ENCODE peak calls at places on chromosomes 13 and 19, in four cellular contexts. G is H1, I is H9, Q is IMR-90. T is an unnamed sample.

GRCh38 chr19:42561512-42561911 is 33.2 kb downstream of the CEACAM8 start:
- DNase-seq in G (no peak), I (no peak), Q (no peak), T (peak; percentile 10)

GRCh38 chr13:77696006-77696862 is 1.3 kb upstream of the SLAIN1 start:
- DNase-seq in G (no peak), Q (no peak), I (no peak), T (peak; percentile 22)

GRCh38 chr13:20192470-20193141 is at the start of gene GJB2:
- DNase-seq in Q (no peak), G (peak; percentile 54), I (no peak), T (no peak)

GRCh38 chr13:51906581-51906980 is 44.8 kb downstream of the CCDC70 start:
- DNase-seq in Q (no peak), G (no peak), I (peak; percentile 7), T (no peak)

GRCh38 chr19:5987077-5987818 is 9.3 kb upstream of the RANBP3 start:
- DNase-seq in Q (peak; percentile 77), G (peak; percentile 87), I (peak; percentile 78), T (peak; percentile 84)

GRCh38 chr13:76570485-76570884 is 315.7 kb downstream of the KCTD12 start:
- DNase-seq in I (no peak), Q (no peak), G (no peak), T (peak; percentile 1)

GRCh38 chr19:33758541-33759013 is 38.1 kb upstream of the KCTD15 start:
- DNase-seq in Q (peak; percentile 5), I (no peak), G (no peak), T (no peak)

GRCh38 chr13:41973247-41973741 is 12.4 kb upstream of the VWA8 start:
- DNase-seq in I (peak; percentile 78), Q (no peak), G (peak; percentile 76), T (peak; percentile 78)

GRCh38 chr13:91286317-91286716 is 61.2 kb upstream of the MIR17HG start:
- DNase-seq in G (no peak), Q (no peak), I (no peak), T (no peak)

GRCh38 chr19:19297759-19298158 is 22.6 kb downstream of the SUGP1 start:
- DNase-seq in Q (no peak), G (no peak), I (no peak), T (no peak)

GRCh38 chr13:27712421-27712820 is 79.9 kb upstream of the GSX1 start:
- DNase-seq in Q (no peak), I (no peak), G (no peak), T (no peak)

GRCh38 chr19:752652-753517 is 2.0 kb downstream of the MISP start:
- DNase-seq in I (no peak), Q (peak; percentile 90), G (no peak), T (no peak)

GRCh38 chr19:49201042-49201441 is 43.5 kb downstream of the TRPM4 start:
- DNase-seq in Q (no peak), G (no peak), I (no peak), T (no peak)

GRCh38 chr19:30464162-30464561 is 92.0 kb downstream of the ZNF536 start:
- DNase-seq in I (no peak), G (no peak), Q (no peak), T (no peak)

GRCh38 chr13:105627270-105627669 is 908.2 kb downstream of the EFNB2 start:
- DNase-seq in Q (no peak), I (no peak), G (no peak), T (no peak)

GRCh38 chr19:16363133-16363851 is 38.7 kb downstream of the KLF2 start:
- DNase-seq in I (no peak), G (no peak), Q (no peak), T (peak; percentile 18)

GRCh38 chr19:611506-611869 is 21.8 kb downstream of the HCN2 start:
- DNase-seq in Q (peak; percentile 96), G (no peak), I (no peak), T (no peak)

GRCh38 chr13:105920375-105920774 is 615.1 kb downstream of the EFNB2 start:
- DNase-seq in G (no peak), Q (peak; percentile 87), I (no peak), T (no peak)

GRCh38 chr19:42121666-42122069 is 10.6 kb downstream of the POU2F2 start:
- DNase-seq in I (no peak), G (no peak), Q (peak; percentile 88), T (peak; percentile 49)

GRCh38 chr19:28655054-28655453 is 557.9 kb downstream of the UQCRFS1 start:
- DNase-seq in G (no peak), I (no peak), Q (no peak), T (no peak)

GRCh38 chr13:97212540-97213146 is 9.5 kb upstream of the MBNL2 start:
- DNase-seq in Q (peak; percentile 49), G (no peak), I (no peak), T (peak; percentile 66)

GRCh38 chr19:46696052-46696451 is 20.9 kb downstream of the PRKD2 start:
- DNase-seq in G (no peak), Q (no peak), I (no peak), T (peak; percentile 88)
- H4K5ac ChIP-seq in G (no peak overlapping the region), Q (no peak overlapping the region), I (no peak overlapping the region), T (no peak overlapping the region)

GRCh38 chr19:15238639-15239155 is 6.4 kb upstream of the EPHX3 start:
- DNase-seq in Q (no peak), G (no peak), I (peak; percentile 42), T (peak; percentile 32)

GRCh38 chr19:15234525-15235130 is 2.4 kb upstream of the EPHX3 start:
- DNase-seq in I (no peak), G (no peak), Q (peak; percentile 10), T (no peak)

GRCh38 chr19:15236886-15237285 is 4.6 kb upstream of the EPHX3 start:
- DNase-seq in G (no peak), I (no peak), Q (no peak), T (no peak)

GRCh38 chr19:15237759-15238638 is 5.8 kb upstream of the EPHX3 start:
- DNase-seq in G (no peak), Q (no peak), I (no peak), T (no peak)

GRCh38 chr19:15235796-15236195 is 3.5 kb upstream of the EPHX3 start:
- DNase-seq in G (no peak), Q (no peak), I (no peak), T (no peak)
- H4K5ac ChIP-seq in G (no peak overlapping the region), Q (no peak overlapping the region), I (no peak overlapping the region), T (no peak overlapping the region)

GRCh38 chr13:72296246-72296645 is 429.2 kb upstream of the DACH1 start:
- DNase-seq in Q (no peak), I (no peak), G (no peak), T (no peak)
- H4K5ac ChIP-seq in Q (no peak overlapping the region), I (no peak overlapping the region), G (no peak overlapping the region), T (no peak overlapping the region)

GRCh38 chr13:34810996-34811395 is 131.1 kb upstream of the NBEA start:
- DNase-seq in I (no peak), G (no peak), Q (no peak), T (no peak)
- H4K5ac ChIP-seq in I (no peak overlapping the region), G (no peak overlapping the region), Q (no peak overlapping the region), T (no peak overlapping the region)

GRCh38 chr13:111506131-111506530 is 185.7 kb downstream of the TEX29 start:
- DNase-seq in I (no peak), Q (no peak), G (no peak), T (no peak)

GRCh38 chr13:111510502-111511218 is 190.2 kb downstream of the TEX29 start:
- DNase-seq in Q (no peak), G (no peak), I (no peak), T (no peak)

GRCh38 chr13:111508902-111509509 is 188.6 kb downstream of the TEX29 start:
- DNase-seq in I (no peak), G (no peak), Q (no peak), T (no peak)

GRCh38 chr13:111506621-111507020 is 186.2 kb downstream of the TEX29 start:
- DNase-seq in G (no peak), Q (no peak), I (no peak), T (no peak)

DNA sequence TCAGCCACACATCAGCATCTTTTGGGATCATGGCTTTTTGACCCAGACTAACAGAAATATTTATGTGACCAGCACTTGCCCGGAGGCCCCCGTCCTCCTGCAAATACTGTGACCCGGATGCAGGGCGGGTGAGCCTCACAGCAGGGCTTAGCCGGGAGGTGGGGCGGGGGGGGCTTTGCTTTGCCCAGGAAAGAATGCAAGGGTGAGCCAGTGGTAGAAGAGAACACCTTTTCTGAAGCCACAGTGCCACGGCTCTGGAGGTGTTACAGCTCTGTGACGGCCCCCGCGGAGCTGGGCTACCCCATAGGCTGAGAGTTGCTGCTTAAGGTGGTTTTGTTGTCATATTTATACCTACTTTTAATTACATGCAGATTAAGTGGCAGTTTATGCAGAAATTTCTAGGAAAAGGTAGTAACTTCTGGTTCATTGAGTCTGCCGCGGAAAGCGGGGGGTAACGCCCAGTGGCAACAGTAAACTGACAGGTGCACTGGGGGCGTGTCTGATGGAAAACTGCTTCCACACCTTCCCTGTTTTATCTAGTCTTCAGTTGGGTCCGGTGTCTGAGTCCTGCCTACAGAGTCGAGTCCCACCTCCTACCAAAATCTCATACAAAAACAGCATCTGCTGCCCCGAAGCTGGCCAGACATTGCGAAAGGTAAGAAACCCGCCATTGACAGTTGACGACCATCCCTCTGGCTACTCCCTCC is 187.9 kb downstream of the TEX29 start:
- DNase-seq in Q (no peak), I (no peak), G (no peak), T (no peak)
- H4K5ac ChIP-seq in Q (no peak overlapping the region), I (no peak overlapping the region), G (no peak overlapping the region), T (no peak overlapping the region)

GRCh38 chr13:23671367-23671766 is 101.2 kb downstream of the TNFRSF19 start:
- DNase-seq in G (no peak), Q (no peak), I (no peak), T (no peak)

GRCh38 chr13:23666576-23666975 is 96.4 kb downstream of the TNFRSF19 start:
- DNase-seq in Q (peak; percentile 91), G (no peak), I (no peak), T (no peak)

GRCh38 chr13:23670793-23671192 is 100.6 kb downstream of the TNFRSF19 start:
- DNase-seq in G (no peak), I (no peak), Q (peak; percentile 61), T (no peak)

GRCh38 chr13:23667750-23668149 is 97.5 kb downstream of the TNFRSF19 start:
- DNase-seq in I (peak; percentile 50), G (peak; percentile 59), Q (no peak), T (peak; percentile 42)

GRCh38 chr13:23668557-23668956 is 98.3 kb downstream of the TNFRSF19 start:
- DNase-seq in I (no peak), Q (no peak), G (no peak), T (no peak)
- H4K5ac ChIP-seq in I (no peak overlapping the region), Q (no peak overlapping the region), G (no peak overlapping the region), T (no peak overlapping the region)